ENCODE peak calls at places on chromosome 21, in four cellular contexts. O is IMR-90, G is lung, R is cardiac muscle cell. X is an unnamed sample.

GRCh38 chr21:28871388-28872015 is 121.2 kb downstream of the LTN1 start:
- DNase-seq in R (no peak), G (no peak), O (peak), X (no peak)

GRCh38 chr21:27422435-27422834 is 455.5 kb upstream of the ADAMTS5 start:
- DNase-seq in R (no peak), G (no peak), O (peak), X (no peak)

GRCh38 chr21:29185633-29186032 is 55.2 kb downstream of the MAP3K7CL start:
- DNase-seq in R (no peak), O (no peak), G (no peak), X (no peak)

GRCh38 chr21:46150491-46151121 is 4.8 kb downstream of the FTCD start:
- DNase-seq in O (no peak), G (no peak), R (no peak), X (no peak)

GRCh38 chr21:42666023-42666747 is 12.8 kb downstream of the PDE9A start:
- DNase-seq in G (no peak), R (no peak), O (no peak), X (no peak)

GRCh38 chr21:30104246-30104645 is 62.4 kb downstream of the CLDN17 start:
- DNase-seq in G (no peak), R (no peak), O (no peak), X (no peak)

GRCh38 chr21:42561742-42562141 is 48.1 kb downstream of the SLC37A1 start:
- DNase-seq in R (no peak), G (no peak), O (no peak), X (no peak)

GRCh38 chr21:27681841-27682240 is 715.0 kb upstream of the ADAMTS5 start:
- DNase-seq in O (peak), G (no peak), R (no peak), X (no peak)

GRCh38 chr21:14850394-14850793 is 214.4 kb downstream of the NRIP1 start:
- DNase-seq in R (no peak), G (no peak), O (peak), X (no peak)

GRCh38 chr21:44871576-44872265 is 1.8 kb downstream of the PTTG1IP start:
- DNase-seq in G (peak), R (peak), O (peak), X (no peak)

GRCh38 chr21:42012763-42013329 is 2.7 kb upstream of the ZBTB21 start:
- DNase-seq in O (no peak), G (no peak), R (no peak), X (peak)

GRCh38 chr21:46229133-46229922 is 754 bp upstream of the LSS start:
- DNase-seq in R (no peak), G (no peak), O (no peak), X (no peak)

GRCh38 chr21:46067505-46068201 is 30.3 kb upstream of the COL6A2 start:
- DNase-seq in R (no peak), G (no peak), O (no peak), X (peak)

GRCh38 chr21:46046471-46046870 is 51.4 kb upstream of the COL6A2 start:
- DNase-seq in G (no peak), O (no peak), R (no peak), X (no peak)

GRCh38 chr21:44785620-44786344 is 15.8 kb downstream of the UBE2G2 start:
- DNase-seq in G (no peak), O (peak), R (peak), X (no peak)

GRCh38 chr21:29376556-29376955 is 77.8 kb downstream of the BACH1 start:
- DNase-seq in R (peak), G (peak), O (no peak), X (no peak)

GRCh38 chr21:25330266-25330665 is 277.0 kb downstream of the MRPL39 start:
- DNase-seq in R (no peak), G (no peak), O (peak), X (no peak)

GRCh38 chr21:43269461-43269860 is 100.7 kb downstream of the CRYAA start:
- DNase-seq in R (no peak), G (no peak), O (no peak), X (no peak)

GRCh38 chr21:32482565-32483292 is 70.2 kb downstream of the EVA1C start:
- DNase-seq in R (no peak), O (no peak), G (no peak), X (no peak)

GRCh38 chr21:15651172-15651571 is 78.6 kb upstream of the USP25 start:
- DNase-seq in R (no peak), G (no peak), O (no peak), X (no peak)

GRCh38 chr21:37575536-37576083 is 209.0 kb downstream of the DYRK1A start:
- DNase-seq in R (no peak), G (no peak), O (no peak), X (no peak)

GRCh38 chr21:37580690-37581089 is 214.1 kb downstream of the DYRK1A start:
- DNase-seq in R (no peak), O (no peak), G (no peak), X (no peak)

GRCh38 chr21:37582613-37583012 is 216.0 kb downstream of the DYRK1A start:
- DNase-seq in G (no peak), O (peak), R (peak), X (no peak)

GRCh38 chr21:37578471-37579126 is 212.0 kb downstream of the DYRK1A start:
- DNase-seq in R (no peak), O (no peak), G (no peak), X (no peak)

DNA sequence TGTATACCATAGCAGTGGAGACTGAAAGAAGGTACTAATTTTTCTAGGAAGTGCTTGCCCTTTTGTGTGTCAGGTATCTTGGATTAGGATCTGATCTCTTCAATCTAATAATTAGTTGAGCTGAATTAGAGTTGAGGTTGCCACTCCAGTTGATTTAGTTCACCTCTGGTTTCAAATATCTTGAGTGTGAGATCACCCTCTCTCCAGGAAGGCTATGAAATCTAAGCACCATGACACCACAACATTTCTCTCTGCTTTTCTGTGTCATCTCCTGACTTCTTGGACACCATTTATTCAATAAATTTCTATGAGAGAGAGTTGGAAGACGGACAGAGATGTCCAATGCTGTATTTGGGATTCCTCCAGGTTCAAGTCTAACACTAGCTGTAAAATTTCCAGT is 212.8 kb downstream of the DYRK1A start:
- DNase-seq in O (peak), G (no peak), R (no peak), X (no peak)
- TF ChIP-seq CTCF in O (no peak), G (no peak), R (no peak), X (no peak)

GRCh38 chr21:35469446-35469845 is 420.3 kb upstream of the RUNX1 start:
- DNase-seq in R (no peak), O (peak), G (no peak), X (no peak)

GRCh38 chr21:35467536-35467935 is 418.4 kb upstream of the RUNX1 start:
- DNase-seq in G (no peak), O (peak), R (no peak), X (no peak)

GRCh38 chr21:35473496-35473895 is 424.4 kb upstream of the RUNX1 start:
- DNase-seq in G (no peak), O (no peak), R (no peak), X (no peak)

GRCh38 chr21:35468991-35469390 is 419.9 kb upstream of the RUNX1 start:
- DNase-seq in R (no peak), G (no peak), O (no peak), X (no peak)

GRCh38 chr21:35470522-35470921 is 421.4 kb upstream of the RUNX1 start:
- DNase-seq in G (no peak), R (no peak), O (no peak), X (no peak)
- TF ChIP-seq CTCF in G (no peak), R (no peak), O (no peak), X (no peak)

GRCh38 chr21:39445339-39446269 is at the start of gene LCA5L:
- DNase-seq in O (peak), G (peak), R (peak), X (peak)
- TF ChIP-seq CTCF in O (peak), G (no peak), R (no peak), X (peak)

DNA sequence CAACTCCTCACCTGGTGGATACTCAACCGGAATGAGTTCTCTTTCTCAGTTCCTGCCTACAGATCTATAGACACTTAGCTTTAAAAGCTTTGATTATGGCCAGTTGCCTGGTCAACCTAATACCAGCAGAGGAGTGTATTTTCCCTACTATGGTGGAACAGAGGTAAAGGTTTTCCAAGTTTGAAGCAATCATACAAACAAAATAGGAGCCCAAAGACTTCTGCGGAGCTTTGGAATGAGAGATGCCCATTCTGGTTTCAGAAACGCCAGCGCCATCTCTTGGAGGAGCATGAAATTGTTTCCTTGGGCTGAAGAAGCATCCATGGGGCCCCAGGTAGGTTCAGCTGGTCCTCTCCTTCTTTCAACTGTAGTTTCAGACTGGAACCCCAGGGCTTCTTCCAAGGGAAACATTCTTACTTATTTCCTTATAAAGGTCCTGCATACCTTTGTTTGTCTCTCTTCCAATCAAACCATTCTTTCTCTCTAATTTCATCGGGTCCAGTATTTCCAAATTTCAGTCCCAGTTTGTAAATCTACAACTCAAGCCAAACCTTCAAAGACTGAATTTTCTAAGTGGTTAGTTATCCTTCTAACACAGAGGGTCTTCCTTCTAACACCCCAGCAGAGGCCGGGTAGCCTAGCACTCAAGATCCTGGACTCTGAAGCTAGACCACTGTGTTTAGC is 95.9 kb downstream of the KCNJ15 start:
- DNase-seq in O (peak), R (peak), G (peak), X (peak)
- TF ChIP-seq CTCF in O (peak), R (peak), G (peak), X (peak)

X was measured in osteocyte.